ENCODE peak calls at places on chromosome 10, in seven cellular contexts. Z is K562, F is H1, X is HCT116, S is SK-N-SH, D is HepG2, L is GM12878. R is an unnamed sample.

GRCh38 chr10:129968937-129969527 is 5.0 kb upstream of the EBF3 start:
- DNase-seq in Z (no peak), D (peak), X (no peak), F (no peak), S (peak), L (no peak), R (no peak)

GRCh38 chr10:46247181-46247475 is 39.7 kb upstream of the ANTXRL start:
- DNase-seq in X (no peak), L (no peak), S (no peak), F (no peak), Z (no peak), D (no peak), R (no peak)

GRCh38 chr10:89705466-89705865 is 4.1 kb downstream of the KIF20B start:
- DNase-seq in D (no peak), Z (no peak), X (no peak), F (no peak), L (no peak), S (no peak), R (no peak)

GRCh38 chr10:130301026-130301892 is 165.1 kb downstream of the GLRX3 start:
- DNase-seq in S (no peak), D (no peak), L (no peak), X (no peak), Z (no peak), F (no peak), R (no peak)

GRCh38 chr10:124173298-124173900 is 80.0 kb upstream of the CHST15 start:
- DNase-seq in S (no peak), Z (no peak), F (no peak), X (no peak), L (no peak), D (no peak), R (no peak)

GRCh38 chr10:8454357-8454756 is 399.9 kb downstream of the GATA3 start:
- DNase-seq in S (no peak), Z (no peak), D (no peak), X (no peak), F (no peak), L (no peak), R (peak)

GRCh38 chr10:80684217-80684616 is 146.5 kb downstream of the SH2D4B start:
- DNase-seq in F (no peak), Z (peak), S (peak), D (no peak), L (no peak), X (peak), R (peak)

GRCh38 chr10:1348773-1349050 is 292.5 kb downstream of the WDR37 start:
- DNase-seq in X (no peak), L (no peak), F (no peak), S (no peak), D (no peak), Z (no peak), R (no peak)

GRCh38 chr10:112515126-112515525 is 68.1 kb downstream of the VTI1A start:
- DNase-seq in L (no peak), Z (no peak), X (no peak), D (no peak), F (no peak), S (no peak), R (no peak)

GRCh38 chr10:74994714-74995308 is 116.6 kb upstream of the SAMD8 start:
- DNase-seq in S (no peak), X (no peak), L (no peak), F (no peak), D (no peak), Z (no peak), R (no peak)

GRCh38 chr10:7703140-7703539 is at the start of gene ITIH2:
- DNase-seq in Z (no peak), F (no peak), D (peak), L (no peak), X (no peak), S (no peak), R (no peak)

GRCh38 chr10:78863121-78863520 is 205.6 kb upstream of the ZMIZ1 start:
- DNase-seq in D (no peak), L (no peak), F (no peak), S (peak), X (no peak), Z (no peak), R (no peak)

GRCh38 chr10:521844-522243 is 167.6 kb downstream of the DIP2C start:
- DNase-seq in L (no peak), Z (no peak), F (no peak), D (no peak), S (peak), X (no peak), R (no peak)

GRCh38 chr10:88318803-88319202 is 264.3 kb downstream of the RNLS start:
- DNase-seq in L (no peak), D (peak), S (no peak), Z (peak), F (no peak), X (peak), R (no peak)

GRCh38 chr10:26044123-26044749 is 110.2 kb downstream of the MYO3A start:
- DNase-seq in L (no peak), Z (no peak), X (no peak), D (no peak), F (no peak), S (no peak), R (no peak)

GRCh38 chr10:3323865-3324498 is 151.4 kb upstream of the PITRM1 start:
- DNase-seq in S (peak), L (no peak), Z (no peak), D (no peak), F (no peak), X (no peak), R (no peak)

GRCh38 chr10:9437131-9437530 is 1382.6 kb downstream of the GATA3 start:
- DNase-seq in X (no peak), D (no peak), L (no peak), S (no peak), F (no peak), Z (no peak), R (no peak)

GRCh38 chr10:59283456-59284082 is 78.8 kb downstream of the FAM13C start:
- DNase-seq in D (no peak), X (no peak), L (no peak), S (peak), F (no peak), Z (no peak), R (peak)

GRCh38 chr10:46517541-46517940 is 38.9 kb downstream of the GPRIN2 start:
- DNase-seq in Z (no peak), L (no peak), S (no peak), F (no peak), X (no peak), D (no peak), R (no peak)

GRCh38 chr10:131035779-131036178 is 275.7 kb downstream of the TCERG1L start:
- DNase-seq in D (no peak), F (no peak), X (no peak), S (no peak), Z (no peak), L (no peak), R (no peak)

GRCh38 chr10:45404770-45405120 is 30.7 kb downstream of the ALOX5 start:
- DNase-seq in X (no peak), F (no peak), L (no peak), Z (no peak), S (no peak), D (no peak), R (no peak)

GRCh38 chr10:47396311-47396717 is 12.2 kb upstream of the ZNF488 start:
- DNase-seq in F (no peak), Z (no peak), X (no peak), S (no peak), D (peak), L (no peak), R (no peak)

GRCh38 chr10:3149918-3150317 is 22.7 kb downstream of the PITRM1 start:
- DNase-seq in L (no peak), S (no peak), F (no peak), Z (no peak), D (no peak), X (no peak), R (no peak)

GRCh38 chr10:71218046-71218832 is 5.9 kb downstream of the UNC5B start:
- DNase-seq in L (no peak), X (peak), F (no peak), S (no peak), Z (no peak), D (peak), R (no peak)

GRCh38 chr10:59709472-59710125 is at the start of gene SLC16A9:
- DNase-seq in Z (peak), X (peak), D (peak), F (peak), L (peak), S (peak), R (peak)

GRCh38 chr10:29621161-29621560 is 13.6 kb downstream of the SVIL start:
- DNase-seq in F (no peak), X (no peak), Z (no peak), S (no peak), D (peak), L (no peak), R (no peak)

GRCh38 chr10:7544203-7544602 is 122.6 kb downstream of the ITIH5 start:
- DNase-seq in F (no peak), Z (no peak), S (no peak), X (no peak), D (no peak), L (no peak), R (no peak)

GRCh38 chr10:113619401-113619800 is 44.4 kb downstream of the NRAP start:
- DNase-seq in Z (no peak), L (no peak), X (no peak), S (no peak), D (no peak), F (no peak), R (no peak)

GRCh38 chr10:112446055-112446854 is 459 bp downstream of the ZDHHC6 start:
- DNase-seq in D (no peak), Z (peak), X (no peak), L (no peak), F (no peak), S (no peak), R (no peak)

GRCh38 chr10:43899224-43899959 is 250.7 kb upstream of the ZNF32 start:
- DNase-seq in F (no peak), L (no peak), Z (no peak), S (peak), X (no peak), D (no peak), R (no peak)

GRCh38 chr10:43903451-43903850 is 254.8 kb upstream of the ZNF32 start:
- DNase-seq in L (no peak), X (no peak), Z (no peak), D (no peak), F (no peak), S (no peak), R (no peak)

GRCh38 chr10:43902842-43903241 is 254.2 kb upstream of the ZNF32 start:
- DNase-seq in F (no peak), D (peak), L (no peak), S (no peak), X (no peak), Z (no peak), R (no peak)

GRCh38 chr10:43901744-43902504 is 253.2 kb upstream of the ZNF32 start:
- DNase-seq in F (no peak), Z (no peak), X (no peak), L (no peak), D (no peak), S (no peak), R (no peak)

DNA sequence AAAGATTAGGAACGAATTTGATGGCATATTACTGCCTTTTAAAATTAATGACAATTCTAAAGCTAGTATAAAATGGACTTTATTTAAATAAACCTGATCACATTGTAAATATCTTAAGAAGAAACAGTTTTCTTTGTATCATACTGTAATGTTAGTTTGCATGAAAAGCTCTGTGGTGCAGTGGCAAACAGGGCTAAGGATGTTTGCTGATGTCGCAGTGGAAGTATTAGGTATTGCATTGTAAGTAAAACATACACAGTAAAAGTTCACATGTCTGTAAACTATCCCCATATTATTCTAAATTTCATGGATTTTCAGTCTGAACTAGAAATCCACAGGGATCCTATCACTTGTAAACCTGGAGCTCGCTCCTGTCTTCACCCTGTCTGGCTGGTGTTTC is 252.6 kb upstream of the ZNF32 start:
- DNase-seq in X (no peak), L (no peak), Z (no peak), D (no peak), F (no peak), S (no peak), R (peak)
- TF ChIP-seq JUND in X (no peak), L (no peak), Z (no peak), D (no peak), F (no peak), S (no peak), R (no peak)

GRCh38 chr10:103845983-103846382 is 9.4 kb downstream of the SH3PXD2A start:
- DNase-seq in D (no peak), X (no peak), S (no peak), Z (no peak), F (no peak), L (no peak), R (no peak)
- TF ChIP-seq JUND in D (no peak), X (no peak), S (no peak), Z (no peak), F (no peak), L (no peak), R (no peak)

DNA sequence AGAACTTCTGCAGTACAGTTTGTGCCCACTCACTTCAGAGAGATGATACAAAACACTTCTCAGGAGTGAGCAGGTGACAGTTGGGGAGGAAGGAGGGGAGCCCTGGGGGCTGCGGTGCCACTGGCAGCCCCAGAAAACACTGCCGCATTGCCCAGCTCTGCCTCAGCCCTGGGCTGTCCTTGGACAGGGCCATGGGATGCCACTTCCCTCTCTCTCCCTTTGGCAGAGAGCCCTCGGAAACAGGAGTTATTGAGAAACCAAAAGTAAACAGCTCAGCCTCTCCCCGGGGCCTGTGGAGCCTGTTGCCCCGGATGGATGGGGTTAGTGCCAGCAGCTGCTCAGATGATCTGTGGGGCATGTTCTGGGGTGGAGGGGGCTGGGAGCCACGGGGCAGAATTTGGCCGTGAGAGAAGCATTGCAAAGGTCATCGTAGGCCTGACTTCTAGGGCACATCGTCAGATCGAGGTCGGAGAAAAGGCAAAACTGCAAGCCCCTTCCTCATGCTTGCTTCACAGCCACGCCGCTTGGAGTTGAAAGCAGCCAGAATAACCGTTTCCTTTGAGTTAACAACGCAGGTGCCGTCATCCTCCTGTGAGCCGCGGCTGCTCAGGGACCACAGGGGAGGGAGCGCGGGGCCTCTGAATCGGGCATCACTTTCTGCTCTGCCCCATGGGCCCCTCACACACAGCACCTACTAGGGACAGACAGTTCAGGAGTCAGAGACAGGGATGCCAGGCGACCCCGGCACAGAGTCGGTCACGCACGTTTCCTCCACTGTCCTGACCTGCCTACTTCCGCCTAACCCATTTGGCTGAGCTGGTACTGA is 256.4 kb downstream of the CAMK1D start:
- DNase-seq in S (no peak), X (no peak), F (no peak), Z (no peak), L (no peak), D (peak), R (peak)
- TF ChIP-seq JUND in S (no peak), X (no peak), F (no peak), Z (no peak), L (no peak), D (no peak), R (no peak)

GRCh38 chr10:98539578-98539977 is 92.8 kb upstream of the HPS1 start:
- DNase-seq in S (no peak), X (no peak), L (no peak), D (no peak), Z (no peak), F (no peak), R (no peak)

GRCh38 chr10:98534046-98534445 is 87.3 kb upstream of the HPS1 start:
- DNase-seq in Z (no peak), D (no peak), X (no peak), S (no peak), L (no peak), F (no peak), R (no peak)

GRCh38 chr10:98536551-98536950 is 89.8 kb upstream of the HPS1 start:
- DNase-seq in Z (no peak), D (peak), L (no peak), X (no peak), F (no peak), S (no peak), R (peak)
- TF ChIP-seq JUND in Z (no peak), D (no peak), L (no peak), X (no peak), F (no peak), S (no peak), R (no peak)

DNA sequence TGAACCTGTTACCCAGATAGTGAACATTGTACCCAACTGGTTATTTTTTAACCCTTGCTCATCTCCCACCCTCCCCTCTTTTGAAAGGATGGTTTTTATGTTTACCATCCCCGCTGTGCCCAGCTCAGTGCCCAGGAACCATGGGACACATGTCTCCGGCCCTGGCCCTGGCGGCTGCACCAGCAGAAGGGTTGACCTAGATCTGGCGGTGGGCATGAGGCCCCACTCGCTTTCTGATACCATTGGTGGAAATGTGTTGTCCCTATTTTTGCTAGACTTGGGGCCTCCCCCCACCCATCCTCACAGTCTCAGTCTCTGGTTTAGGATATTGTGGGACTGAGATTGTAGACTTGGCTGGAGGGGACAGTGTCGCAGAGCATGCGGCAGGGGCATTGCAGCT is 11.9 kb downstream of the PFKFB3 start:
- DNase-seq in D (no peak), X (no peak), L (no peak), F (no peak), S (no peak), Z (no peak), R (no peak)
- TF ChIP-seq JUND in D (no peak), X (no peak), L (no peak), F (no peak), S (no peak), Z (no peak), R (no peak)

R was measured in T47D.